ENCODE peak calls at places on chromosomes 16 and 17, in ten cellular contexts. R is effector CD4-positive, alpha-beta T cell; M is astrocyte; A is Peyer's patch; J is stomach; G is ovary; S is left ventricle myocardium superior; N is cerebellum; B is activated CD8-positive, alpha-beta memory T cell treated with anti-CD3 and anti-CD28 coated beads for 4 hours; D is breast epithelium. O is an unnamed sample.

GRCh38 chr17:48427598-48427997 is 2.4 kb downstream of the SKAP1 start:
- DNase-seq in R (peak; percentile 51), M (no peak), A (peak; percentile 62), J (no peak), G (no peak), S (no peak), N (no peak), B (peak; percentile 59), D (no peak), O (no peak)

GRCh38 chr17:39208893-39209292 is 8.8 kb downstream of the RPL19 start:
- DNase-seq in R (no peak), M (no peak), A (peak; percentile 83), J (peak; percentile 36), G (no peak), S (peak; percentile 61), N (no peak), B (no peak), D (no peak), O (no peak)

GRCh38 chr16:2511128-2511785 is 2.5 kb upstream of the ATP6V0C start:
- DNase-seq in R (no peak), M (peak; percentile 48), A (no peak), J (peak; percentile 58), G (peak; percentile 87), S (peak; percentile 77), N (peak; percentile 77), B (no peak), D (no peak), O (no peak)

GRCh38 chr17:68451650-68452354 is 5.5 kb downstream of the WIPI1 start:
- DNase-seq in R (no peak), M (no peak), A (no peak), J (no peak), G (no peak), S (no peak), N (no peak), B (no peak), D (no peak), O (no peak)

GRCh38 chr16:69840975-69841374 is 78.8 kb downstream of the WWP2 start:
- DNase-seq in R (no peak), M (no peak), A (no peak), J (peak; percentile 56), G (no peak), S (no peak), N (no peak), B (no peak), D (no peak), O (no peak)

GRCh38 chr17:33520404-33521032 is 227.4 kb upstream of the ASIC2 start:
- DNase-seq in R (no peak), M (no peak), A (no peak), J (peak; percentile 41), G (peak; percentile 22), S (peak; percentile 59), N (peak; percentile 23), B (no peak), D (no peak), O (peak; percentile 14)

GRCh38 chr16:28872952-28873351 is 5.3 kb upstream of the ATP2A1 start:
- DNase-seq in R (no peak), M (no peak), A (no peak), J (no peak), G (no peak), S (no peak), N (no peak), B (no peak), D (no peak), O (no peak)

GRCh38 chr16:23712976-23713375 is at the start of gene ERN2:
- DNase-seq in R (no peak), M (no peak), A (no peak), J (peak; percentile 68), G (no peak), S (no peak), N (no peak), B (no peak), D (no peak), O (no peak)

GRCh38 chr17:1649844-1650409 is at the start of gene RILP:
- DNase-seq in R (no peak), M (no peak), A (peak; percentile 50), J (peak; percentile 95), G (peak; percentile 78), S (peak; percentile 93), N (peak; percentile 85), B (no peak), D (peak; percentile 88), O (no peak)

GRCh38 chr16:81745704-81746558 is 33.2 kb upstream of the PLCG2 start:
- DNase-seq in R (peak; percentile 65), M (peak; percentile 18), A (peak; percentile 78), J (peak; percentile 71), G (peak; percentile 76), S (peak; percentile 79), N (peak; percentile 38), B (peak; percentile 53), D (peak; percentile 45), O (peak; percentile 3)

GRCh38 chr17:71224824-71225575 is 895.8 kb upstream of the SOX9 start:
- DNase-seq in R (no peak), M (peak; percentile 47), A (no peak), J (no peak), G (no peak), S (no peak), N (no peak), B (no peak), D (no peak), O (no peak)

GRCh38 chr16:21162661-21163151 is 4.2 kb downstream of the LDAF1 start:
- DNase-seq in R (no peak), M (no peak), A (no peak), J (peak; percentile 47), G (peak; percentile 71), S (peak; percentile 81), N (peak; percentile 66), B (no peak), D (no peak), O (no peak)

GRCh38 chr16:55136356-55136755 is 187.6 kb upstream of the IRX6 start:
- DNase-seq in R (no peak), M (no peak), A (no peak), J (no peak), G (no peak), S (no peak), N (no peak), B (no peak), D (no peak), O (no peak)

GRCh38 chr16:21159281-21159951 is 942 bp downstream of the LDAF1 start:
- DNase-seq in R (no peak), M (no peak), A (peak; percentile 29), J (peak; percentile 67), G (peak; percentile 57), S (peak; percentile 63), N (peak; percentile 39), B (no peak), D (peak; percentile 51), O (no peak)

GRCh38 chr16:695355-696089 is 5.3 kb upstream of the WDR24 start:
- DNase-seq in R (peak; percentile 53), M (no peak), A (peak; percentile 63), J (peak; percentile 76), G (no peak), S (no peak), N (peak; percentile 64), B (no peak), D (peak; percentile 49), O (no peak)

GRCh38 chr16:56257666-56258359 is 66.5 kb downstream of the GNAO1 start:
- DNase-seq in R (no peak), M (no peak), A (no peak), J (no peak), G (no peak), S (no peak), N (peak; percentile 65), B (no peak), D (no peak), O (no peak)

GRCh38 chr16:66205287-66206167 is 161.0 kb upstream of the CDH5 start:
- DNase-seq in R (no peak), M (no peak), A (no peak), J (no peak), G (no peak), S (no peak), N (no peak), B (no peak), D (no peak), O (no peak)

GRCh38 chr17:20243524-20243923 is 223.8 kb downstream of the LGALS9B start:
- DNase-seq in R (no peak), M (peak; percentile 81), A (no peak), J (no peak), G (no peak), S (no peak), N (no peak), B (no peak), D (no peak), O (no peak)

GRCh38 chr17:46950615-46950996 is 27.6 kb downstream of the GOSR2 start:
- DNase-seq in R (no peak), M (no peak), A (no peak), J (no peak), G (no peak), S (no peak), N (no peak), B (no peak), D (no peak), O (no peak)

GRCh38 chr16:21158208-21159110 is at the start of gene LDAF1:
- DNase-seq in R (peak; percentile 72), M (peak; percentile 51), A (peak; percentile 76), J (peak; percentile 88), G (peak; percentile 85), S (peak; percentile 94), N (peak; percentile 87), B (peak; percentile 47), D (peak; percentile 77), O (peak; percentile 47)

GRCh38 chr16:78742501-78743283 is 643.2 kb downstream of the WWOX start:
- DNase-seq in R (peak; percentile 69), M (peak; percentile 6), A (peak; percentile 71), J (peak; percentile 42), G (peak; percentile 31), S (no peak), N (no peak), B (peak; percentile 66), D (no peak), O (peak; percentile 29)

GRCh38 chr17:35890774-35891155 is 10.6 kb upstream of the CCL5 start:
- DNase-seq in R (peak; percentile 36), M (no peak), A (peak; percentile 61), J (peak; percentile 35), G (no peak), S (no peak), N (no peak), B (no peak), D (peak; percentile 34), O (no peak)

GRCh38 chr17:7184091-7184488 is 4.9 kb upstream of the ASGR1 start:
- DNase-seq in R (no peak), M (no peak), A (no peak), J (peak; percentile 84), G (no peak), S (peak; percentile 64), N (peak; percentile 58), B (no peak), D (no peak), O (peak; percentile 27)

GRCh38 chr17:80290199-80290598 is 29.5 kb downstream of the RNF213 start:
- DNase-seq in R (no peak), M (no peak), A (no peak), J (no peak), G (no peak), S (peak; percentile 3), N (no peak), B (no peak), D (no peak), O (no peak)

GRCh38 chr17:81518113-81518784 is 5.7 kb upstream of the ACTG1 start:
- DNase-seq in R (no peak), M (no peak), A (no peak), J (no peak), G (peak; percentile 59), S (no peak), N (no peak), B (no peak), D (no peak), O (no peak)

GRCh38 chr17:44308865-44309264 is 464 bp downstream of the RUNDC3A start:
- DNase-seq in R (no peak), M (no peak), A (no peak), J (no peak), G (no peak), S (no peak), N (peak; percentile 59), B (no peak), D (no peak), O (no peak)

GRCh38 chr16:89022051-89022836 is 45.2 kb upstream of the CBFA2T3 start:
- DNase-seq in R (no peak), M (no peak), A (no peak), J (no peak), G (no peak), S (no peak), N (no peak), B (no peak), D (no peak), O (no peak)

GRCh38 chr16:69187891-69188451 is 1.0 kb downstream of the SNTB2 start:
- DNase-seq in R (peak; percentile 25), M (peak; percentile 40), A (peak; percentile 43), J (peak; percentile 43), G (peak; percentile 45), S (peak; percentile 69), N (peak; percentile 21), B (no peak), D (no peak), O (no peak)

O was measured in GDM1.